ENCODE peak calls at places on chromosomes 6 and 20, in eight cellular contexts. X, O, I, W, P, R, Y and Q are unnamed samples. For H3K9me3, the result is how much of the 10 kb centered on the place peaks cover.

GRCh38 chr6:45895569-45895968 is 120.1 kb downstream of the CLIC5 start:
- DNase-seq in X (no peak), O (no peak), I (no peak), W (no peak), P (no peak), R (no peak), Y (no peak), Q (no peak)

GRCh38 chr6:159169557-159170332 is 545 bp downstream of the FNDC1 start:
- DNase-seq in X (no peak), O (no peak), I (peak), W (no peak), P (peak), R (peak), Y (no peak), Q (peak)

GRCh38 chr20:1381753-1382591 is 10.9 kb downstream of the FKBP1A start:
- DNase-seq in X (no peak), O (no peak), I (peak), W (no peak), P (no peak), R (no peak), Y (no peak), Q (no peak)

GRCh38 chr20:52048365-52048764 is 143.2 kb downstream of the ZFP64 start:
- DNase-seq in X (no peak), O (no peak), I (no peak), W (no peak), P (no peak), R (no peak), Y (no peak), Q (no peak)

GRCh38 chr6:93678841-93679454 is 259.6 kb upstream of the EPHA7 start:
- DNase-seq in X (no peak), O (no peak), I (peak), W (no peak), P (no peak), R (no peak), Y (no peak), Q (no peak)

GRCh38 chr6:122887941-122888340 is 98.9 kb downstream of the SMPDL3A start:
- DNase-seq in X (no peak), O (no peak), I (no peak), W (no peak), P (no peak), R (no peak), Y (no peak), Q (no peak)

GRCh38 chr6:163694988-163695942 is 280.7 kb downstream of the QKI start:
- DNase-seq in X (no peak), O (no peak), I (no peak), W (no peak), P (no peak), R (no peak), Y (no peak), Q (no peak)

GRCh38 chr6:12077021-12077420 is 64.9 kb downstream of the HIVEP1 start:
- DNase-seq in X (no peak), O (no peak), I (no peak), W (no peak), P (no peak), R (no peak), Y (no peak), Q (no peak)

GRCh38 chr6:5499644-5500306 is 238.5 kb downstream of the FARS2 start:
- DNase-seq in X (no peak), O (no peak), I (peak), W (no peak), P (no peak), R (no peak), Y (no peak), Q (no peak)

GRCh38 chr6:5501837-5502236 is 240.5 kb downstream of the FARS2 start:
- DNase-seq in X (no peak), O (no peak), I (peak), W (no peak), P (peak), R (no peak), Y (no peak), Q (no peak)

GRCh38 chr6:5497896-5498578 is 236.7 kb downstream of the FARS2 start:
- DNase-seq in X (no peak), O (no peak), I (peak), W (no peak), P (no peak), R (peak), Y (no peak), Q (no peak)

GRCh38 chr6:5493806-5494205 is 232.5 kb downstream of the FARS2 start:
- DNase-seq in X (no peak), O (no peak), I (no peak), W (no peak), P (no peak), R (no peak), Y (no peak), Q (no peak)

GRCh38 chr6:5498579-5498899 is 237.2 kb downstream of the FARS2 start:
- DNase-seq in X (no peak), O (no peak), I (no peak), W (no peak), P (no peak), R (no peak), Y (no peak), Q (no peak)
- H3K4me3 ChIP-seq in X (no peak), O (no peak), I (no peak), W (no peak), P (no peak), R (peak), Y (no peak), Q (no peak)

GRCh38 chr6:4401408-4402367 is 266.3 kb upstream of the ECI2 start:
- DNase-seq in X (no peak), O (peak), I (peak), W (no peak), P (no peak), R (no peak), Y (no peak), Q (no peak)
- H3K27ac ChIP-seq in X (no peak), O (peak), I (peak), W (no peak), P (no peak), R (no peak), Y (no peak), Q (no peak)

GRCh38 chr20:31488171-31488570 is 13.1 kb downstream of the REM1 start:
- DNase-seq in X (no peak), O (no peak), I (no peak), W (no peak), P (no peak), R (no peak), Y (no peak), Q (no peak)

GRCh38 chr20:31494131-31494530 is 19.0 kb downstream of the REM1 start:
- DNase-seq in X (no peak), O (peak), I (peak), W (no peak), P (no peak), R (no peak), Y (no peak), Q (no peak)

GRCh38 chr20:31485450-31486339 is 10.6 kb downstream of the REM1 start:
- DNase-seq in X (no peak), O (peak), I (peak), W (peak), P (no peak), R (peak), Y (peak), Q (no peak)

GRCh38 chr20:31490752-31491151 is 15.7 kb downstream of the REM1 start:
- DNase-seq in X (no peak), O (no peak), I (no peak), W (no peak), P (no peak), R (no peak), Y (no peak), Q (no peak)

DNA sequence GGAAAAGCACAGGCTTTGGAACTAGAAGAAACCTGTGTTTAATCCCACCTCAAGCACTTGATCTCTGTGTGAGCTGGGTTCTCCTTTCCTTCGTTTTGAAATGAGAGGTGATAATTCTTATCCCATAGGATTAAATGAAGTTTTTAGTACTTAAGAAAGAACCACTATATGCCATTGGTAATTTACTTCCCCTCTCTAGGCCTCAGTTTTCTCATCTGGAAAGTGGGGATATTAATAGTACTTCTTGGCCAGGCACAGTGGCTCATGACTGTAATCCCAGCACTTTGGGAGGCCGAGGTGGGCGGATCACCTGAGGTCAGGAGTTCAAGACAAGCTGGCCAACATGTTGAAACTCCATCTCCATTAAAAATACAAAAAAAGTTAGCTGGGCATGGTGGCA is 14.1 kb downstream of the REM1 start:
- DNase-seq in X (no peak), O (no peak), I (no peak), W (no peak), P (no peak), R (no peak), Y (no peak), Q (no peak)
- H3K9me3 ChIP-seq in X (under half), O (under half), I (under half), W (under half), P (under half), R (under half), Y (under half), Q (under half)

GRCh38 chr6:169991913-169992312 is 240.5 kb downstream of the ERMARD start:
- DNase-seq in X (no peak), O (no peak), I (no peak), W (no peak), P (no peak), R (no peak), Y (no peak), Q (no peak)

GRCh38 chr6:169989594-169989993 is 238.2 kb downstream of the ERMARD start:
- DNase-seq in X (no peak), O (no peak), I (no peak), W (no peak), P (no peak), R (no peak), Y (no peak), Q (no peak)

GRCh38 chr6:169988769-169989550 is 237.5 kb downstream of the ERMARD start:
- DNase-seq in X (no peak), O (no peak), I (no peak), W (peak), P (no peak), R (no peak), Y (no peak), Q (no peak)

GRCh38 chr6:169991031-169991390 is 239.6 kb downstream of the ERMARD start:
- DNase-seq in X (no peak), O (peak), I (no peak), W (peak), P (no peak), R (no peak), Y (no peak), Q (no peak)

GRCh38 chr6:169990095-169991030 is 238.9 kb downstream of the ERMARD start:
- DNase-seq in X (peak), O (peak), I (no peak), W (peak), P (no peak), R (no peak), Y (no peak), Q (peak)
- H3K4me3 ChIP-seq in X (no peak), O (no peak), I (no peak), W (no peak), P (no peak), R (no peak), Y (no peak), Q (no peak)

DNA sequence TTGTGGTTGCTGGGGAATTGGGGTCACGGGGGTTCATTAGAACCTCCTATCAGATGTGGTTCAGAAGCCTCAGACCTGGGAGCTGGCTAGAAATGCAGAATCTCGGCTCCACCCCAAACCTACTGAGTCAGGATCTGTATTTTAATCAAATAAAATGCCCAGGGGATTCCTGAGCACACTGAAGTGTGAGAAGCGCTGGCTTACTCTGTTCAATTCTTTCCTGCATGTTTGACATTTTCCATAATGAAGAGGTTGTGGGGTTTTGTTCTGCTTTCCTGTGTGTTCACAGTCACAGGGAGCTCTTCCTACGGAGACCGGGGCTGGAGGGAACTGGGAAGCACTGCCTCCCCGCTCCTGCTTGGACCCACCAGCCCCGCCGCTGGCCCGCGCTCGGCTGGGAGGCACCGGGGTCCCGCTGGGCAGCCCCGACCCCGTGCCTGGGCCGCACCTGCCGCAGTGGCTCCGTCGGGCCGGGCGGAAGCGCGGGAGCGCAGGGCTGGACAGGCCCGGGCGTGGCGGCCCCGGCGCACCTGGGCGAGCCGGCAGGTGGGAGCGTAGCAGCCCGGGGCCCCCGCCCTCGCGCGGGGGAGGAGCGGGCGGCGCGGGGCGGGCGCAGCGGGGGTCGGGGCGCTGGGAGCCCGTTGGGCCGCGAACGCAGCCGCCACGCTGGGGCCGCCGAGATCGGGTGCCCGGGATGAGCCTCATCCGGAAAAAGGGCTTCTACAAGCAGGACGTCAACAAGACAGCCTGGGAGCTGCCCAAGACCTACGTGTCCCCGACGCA is at the start of gene MAPK13:
- DNase-seq in X (peak), O (no peak), I (peak), W (peak), P (no peak), R (no peak), Y (no peak), Q (peak)
- H3K27ac ChIP-seq in X (peak), O (peak), I (peak), W (peak), P (peak), R (peak), Y (peak), Q (peak)

GRCh38 chr6:166511316-166511715 is 75.2 kb downstream of the RAMACL start:
- DNase-seq in X (no peak), O (no peak), I (no peak), W (no peak), P (no peak), R (no peak), Y (no peak), Q (no peak)
- H3K9me3 ChIP-seq in X (under half), O (under half), I (under half), W (under half), P (under half), R (under half), Y (under half), Q (under half)

DNA sequence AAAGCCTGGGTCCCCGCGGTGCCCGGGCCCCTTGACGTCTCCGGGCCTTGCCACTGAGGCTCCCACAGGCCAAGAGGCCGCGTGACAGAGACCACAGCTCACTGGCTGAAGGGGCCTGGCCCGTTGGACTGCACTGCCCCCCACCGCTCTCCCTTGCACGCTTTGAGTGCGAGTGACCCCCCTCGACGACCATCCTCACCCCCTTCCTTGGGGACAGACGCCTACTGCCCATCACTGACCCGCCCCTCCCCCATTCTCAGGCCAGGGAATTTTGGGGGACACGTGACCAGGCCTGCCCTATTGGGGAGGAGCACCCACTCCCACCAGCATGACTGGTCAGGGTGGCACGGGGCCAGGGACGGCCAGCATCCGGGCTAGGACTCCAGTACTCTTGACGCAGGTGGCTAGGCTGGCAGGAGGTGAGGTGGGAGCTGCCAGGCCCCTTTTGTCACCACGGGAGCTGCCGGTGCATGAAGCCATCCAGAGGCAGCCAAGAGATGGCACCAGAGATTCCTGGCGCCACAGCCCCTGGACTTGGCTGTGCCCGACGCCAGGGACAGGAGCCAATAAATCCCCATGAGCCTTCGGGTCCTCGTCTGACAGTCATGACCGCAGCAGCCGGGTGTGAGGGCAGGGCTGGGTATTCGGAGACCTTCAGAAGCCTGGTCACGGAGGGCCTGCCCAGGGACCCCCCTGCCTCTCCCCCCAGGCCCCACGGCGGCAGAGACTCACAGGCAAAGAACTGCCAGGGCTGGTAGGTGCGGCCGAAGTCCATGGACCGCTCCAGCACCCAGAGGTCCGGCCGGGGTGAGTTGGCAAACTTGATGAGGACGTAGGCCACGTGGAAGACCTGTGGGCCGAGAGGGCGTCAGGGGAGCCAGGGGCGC is 14.5 kb downstream of the LAMA5 start:
- DNase-seq in X (no peak), O (peak), I (peak), W (no peak), P (no peak), R (peak), Y (peak), Q (no peak)
- H3K4me3 ChIP-seq in X (no peak), O (no peak), I (no peak), W (no peak), P (no peak), R (no peak), Y (no peak), Q (no peak)

DNA sequence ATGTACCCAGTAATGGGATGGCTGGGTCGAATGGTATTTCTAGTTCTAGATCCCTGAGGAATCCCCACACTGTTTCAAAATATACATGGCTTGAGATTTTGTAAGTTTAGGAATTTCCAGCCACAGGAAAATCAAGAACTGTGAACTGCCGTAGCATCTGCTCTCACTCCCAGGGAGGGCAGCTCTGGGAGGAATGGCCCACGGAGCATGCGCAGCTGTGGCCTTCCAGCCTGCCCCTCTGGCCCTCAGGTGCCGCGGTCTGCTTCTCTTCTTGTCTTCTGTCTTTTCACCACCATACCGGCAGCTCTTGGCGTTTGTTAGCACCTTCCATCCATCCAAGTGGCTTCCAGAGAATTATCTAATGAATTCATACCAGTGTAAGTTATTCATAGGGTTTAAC is 19.9 kb upstream of the EXOC2 start:
- DNase-seq in X (no peak), O (no peak), I (no peak), W (no peak), P (no peak), R (no peak), Y (no peak), Q (no peak)
- H3K27ac ChIP-seq in X (no peak), O (no peak), I (no peak), W (no peak), P (no peak), R (no peak), Y (no peak), Q (no peak)

GRCh38 chr20:22578221-22579118 is 5.9 kb downstream of the FOXA2 start:
- DNase-seq in X (no peak), O (no peak), I (no peak), W (peak), P (peak), R (no peak), Y (no peak), Q (no peak)

GRCh38 chr20:22576733-22577514 is 7.4 kb downstream of the FOXA2 start:
- DNase-seq in X (no peak), O (no peak), I (no peak), W (no peak), P (no peak), R (no peak), Y (no peak), Q (no peak)

GRCh38 chr20:22579119-22579427 is 5.3 kb downstream of the FOXA2 start:
- DNase-seq in X (no peak), O (no peak), I (no peak), W (no peak), P (no peak), R (no peak), Y (no peak), Q (no peak)

GRCh38 chr20:22576273-22576672 is 8.1 kb downstream of the FOXA2 start:
- DNase-seq in X (no peak), O (no peak), I (no peak), W (no peak), P (no peak), R (no peak), Y (no peak), Q (no peak)

DNA sequence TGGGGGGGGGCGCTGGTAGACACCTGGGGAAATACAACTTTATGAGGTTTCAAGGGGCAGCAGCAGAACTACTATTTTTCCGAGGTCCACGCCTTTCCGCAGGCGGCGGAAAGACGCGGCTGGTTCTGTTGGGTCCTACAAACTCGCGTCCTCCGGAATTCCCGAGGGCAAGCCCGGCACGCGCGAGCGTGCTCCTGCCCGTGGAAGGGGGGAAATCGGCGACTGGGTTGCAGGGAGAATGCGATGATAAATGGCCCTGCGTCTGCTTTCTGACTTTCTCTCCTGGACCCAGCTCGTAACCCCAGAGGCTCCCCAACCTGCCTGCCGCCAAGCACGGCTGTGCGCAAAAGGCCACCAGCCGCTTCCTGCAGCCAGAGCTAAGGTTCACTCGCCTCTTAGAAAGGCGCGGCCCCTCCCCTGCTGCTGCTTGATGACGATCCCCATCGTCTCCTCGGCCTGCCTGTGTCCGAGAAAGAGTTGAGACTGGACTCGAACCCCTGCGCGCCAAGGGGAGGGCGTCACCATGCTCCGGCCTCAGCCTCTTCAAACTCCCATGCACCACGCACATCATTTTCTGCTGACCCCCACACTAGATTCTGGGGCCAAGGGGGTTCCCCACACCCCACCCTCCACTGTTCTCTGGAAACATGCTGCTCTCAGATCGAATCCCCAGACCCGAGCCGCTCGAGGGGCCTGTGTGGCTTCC is 6.7 kb downstream of the FOXA2 start:
- DNase-seq in X (no peak), O (no peak), I (no peak), W (peak), P (no peak), R (no peak), Y (no peak), Q (no peak)
- H3K9me3 ChIP-seq in X (under half), O (under half), I (under half), W (under half), P (under half), R (under half), Y (under half), Q (under half)